ENCODE peak calls at places on chromosomes 11 and 22, in four cellular contexts. X, K, W and O are unnamed samples.

GRCh38 chr22:33524511-33525270 is 395.6 kb downstream of the LARGE1 start:
- DNase-seq in W (no peak), K (no peak), X (no peak), O (no peak)

GRCh38 chr22:30422481-30423295 is 2.9 kb upstream of the MTFP1 start:
- DNase-seq in K (peak), W (peak), X (peak), O (no peak)

GRCh38 chr11:1153951-1154487 is 3.7 kb upstream of the MUC5AC start:
- DNase-seq in X (peak), K (peak), W (peak), O (peak)

GRCh38 chr11:75815345-75815983 is 454 bp downstream of the UVRAG start:
- DNase-seq in W (no peak), X (no peak), K (no peak), O (no peak)

GRCh38 chr11:61160487-61161189 is 588 bp downstream of the VPS37C start:
- DNase-seq in X (no peak), W (no peak), K (no peak), O (no peak)

GRCh38 chr11:121448431-121448941 is 3.6 kb upstream of the SORL1 start:
- DNase-seq in W (no peak), X (no peak), K (no peak), O (no peak)

GRCh38 chr11:104771782-104772181 is 126.5 kb downstream of the CASP12 start:
- DNase-seq in W (no peak), X (no peak), K (no peak), O (no peak)

GRCh38 chr11:2367266-2368160 is 9.6 kb upstream of the CD81 start:
- DNase-seq in K (no peak), X (no peak), W (no peak), O (no peak)

GRCh38 chr11:94740083-94740974 is 27.8 kb upstream of the AMOTL1 start:
- DNase-seq in W (no peak), K (no peak), X (no peak), O (no peak)

GRCh38 chr22:32760396-32760795 is 41.1 kb upstream of the TIMP3 start:
- DNase-seq in W (no peak), K (no peak), X (no peak), O (no peak)

GRCh38 chr11:87030458-87031054 is 7.2 kb upstream of the TMEM135 start:
- DNase-seq in W (no peak), K (peak), X (no peak), O (no peak)

GRCh38 chr11:70755410-70756158 is 357.3 kb downstream of the CTTN start:
- DNase-seq in X (peak), W (peak), K (peak), O (peak)

GRCh38 chr11:69293819-69294505 is at the start of gene MYEOV:
- DNase-seq in K (peak), W (peak), X (peak), O (peak)

GRCh38 chr22:47190276-47190956 is 428.0 kb downstream of the TBC1D22A start:
- DNase-seq in X (no peak), K (no peak), W (no peak), O (no peak)

GRCh38 chr11:61969838-61970452 is 2.5 kb upstream of the FTH1 start:
- DNase-seq in K (no peak), X (no peak), W (no peak), O (no peak)

GRCh38 chr11:13110929-13111812 is 102.1 kb downstream of the RASSF10 start:
- DNase-seq in K (no peak), X (peak), W (no peak), O (no peak)

GRCh38 chr11:19869946-19870589 is 157.4 kb downstream of the NAV2 start:
- DNase-seq in W (no peak), K (no peak), X (no peak), O (no peak)

GRCh38 chr11:19868281-19868821 is 155.7 kb downstream of the NAV2 start:
- DNase-seq in K (no peak), X (no peak), W (no peak), O (no peak)

GRCh38 chr11:19869466-19869865 is 156.8 kb downstream of the NAV2 start:
- DNase-seq in K (no peak), X (no peak), W (no peak), O (no peak)

GRCh38 chr11:19867064-19867463 is 154.4 kb downstream of the NAV2 start:
- DNase-seq in W (no peak), K (no peak), X (no peak), O (no peak)

DNA sequence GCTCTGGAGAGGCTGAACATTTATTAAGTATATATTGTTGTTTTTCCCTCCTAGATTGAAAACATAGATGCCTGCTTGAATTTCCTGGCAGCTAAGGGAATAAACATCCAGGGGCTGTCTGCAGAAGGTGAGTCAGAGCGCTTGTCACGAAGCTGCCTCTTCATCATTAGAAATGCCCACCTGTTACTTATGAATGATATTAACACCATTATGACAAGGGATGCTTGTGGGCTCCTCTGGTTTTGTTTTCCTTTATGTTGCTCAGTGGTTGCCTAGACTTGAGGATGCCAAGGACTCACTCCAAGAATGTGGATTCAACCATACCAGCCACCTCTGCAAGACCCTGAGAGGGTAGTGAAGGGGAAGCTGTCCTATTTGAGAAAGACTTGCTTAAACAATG is 156.2 kb downstream of the NAV2 start:
- DNase-seq in X (no peak), K (no peak), W (no peak), O (no peak)
- TF ChIP-seq SIN3A in X (no peak), K (no peak), W (no peak), O (no peak)

GRCh38 chr11:66543263-66544107 is 2.4 kb downstream of the ZDHHC24 start:
- DNase-seq in X (no peak), K (no peak), W (no peak), O (no peak)
- TF ChIP-seq CTCF in X (no peak), K (no peak), W (no peak), O (no peak)

GRCh38 chr22:39900306-39901227 is at the start of gene GRAP2:
- DNase-seq in W (no peak), K (no peak), X (peak), O (no peak)
- TF ChIP-seq TCF7L2 in W (no peak), K (no peak), X (no peak), O (no peak)

GRCh38 chr11:126840201-126840886 is 160.2 kb downstream of the KIRREL3 start:
- DNase-seq in W (no peak), X (no peak), K (no peak), O (no peak)

GRCh38 chr11:126839496-126839895 is 161.1 kb downstream of the KIRREL3 start:
- DNase-seq in K (no peak), W (no peak), X (peak), O (no peak)

GRCh38 chr11:126840975-126841374 is 159.6 kb downstream of the KIRREL3 start:
- DNase-seq in W (no peak), K (no peak), X (no peak), O (no peak)

GRCh38 chr11:126837581-126837980 is 163.0 kb downstream of the KIRREL3 start:
- DNase-seq in W (no peak), K (no peak), X (no peak), O (no peak)

DNA sequence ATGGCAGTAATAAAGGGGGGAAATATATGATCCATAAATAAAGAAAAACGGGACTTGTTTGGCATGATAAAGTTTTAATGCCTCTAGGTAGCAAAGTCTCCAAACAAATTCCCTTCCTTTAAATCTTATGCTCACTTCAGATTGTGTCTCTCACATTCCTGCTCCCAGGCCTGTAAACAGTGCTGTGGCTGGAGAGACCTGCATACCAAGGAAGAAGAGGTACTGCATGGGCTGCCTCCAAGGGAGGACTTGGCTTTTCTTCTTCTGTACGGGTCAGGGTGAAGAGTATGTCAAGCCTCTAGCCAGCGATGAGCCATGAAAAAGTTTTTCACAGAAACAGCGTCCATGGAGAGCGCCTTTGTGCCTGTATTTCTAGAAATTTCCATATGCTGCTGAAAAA is 161.8 kb downstream of the KIRREL3 start:
- DNase-seq in W (no peak), K (no peak), X (no peak), O (no peak)
- TF ChIP-seq SIN3A in W (no peak), K (no peak), X (no peak), O (no peak)

DNA sequence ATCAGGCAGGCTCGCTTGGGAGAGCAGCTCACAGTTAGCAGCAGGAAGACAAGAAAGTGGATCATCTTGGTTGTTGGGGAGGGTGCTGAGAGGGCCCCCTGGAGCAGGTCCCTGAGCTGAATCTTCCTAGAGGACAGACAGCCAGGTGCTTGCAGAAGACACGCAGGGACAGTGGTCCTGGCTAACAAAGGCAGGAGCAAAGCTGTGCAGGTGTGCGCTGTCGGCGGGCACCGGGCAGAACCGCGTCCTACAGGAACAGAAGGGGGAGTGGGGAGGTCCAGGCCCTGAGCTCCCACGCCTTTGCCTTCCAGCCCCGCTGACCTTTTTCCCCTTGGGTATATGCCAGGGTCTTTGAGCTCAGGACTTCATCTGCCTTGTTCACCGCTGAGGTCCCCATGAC is 30.1 kb upstream of the PARVB start:
- DNase-seq in X (no peak), W (no peak), K (no peak), O (no peak)
- TF ChIP-seq CTCF in X (no peak), W (no peak), K (no peak), O (no peak)

GRCh38 chr22:37806409-37807338 is 1.1 kb upstream of the GCAT start:
- DNase-seq in X (peak), W (no peak), K (peak), O (no peak)

GRCh38 chr22:37808294-37808657 is 542 bp downstream of the GCAT start:
- DNase-seq in X (no peak), K (no peak), W (no peak), O (no peak)

GRCh38 chr22:37809672-37810333 is 2.1 kb downstream of the GCAT start:
- DNase-seq in K (no peak), X (no peak), W (no peak), O (no peak)

GRCh38 chr22:37805878-37806277 is 1.9 kb upstream of the GCAT start:
- DNase-seq in K (no peak), X (no peak), W (no peak), O (no peak)

GRCh38 chr22:37807410-37808293 is at the start of gene GCAT:
- DNase-seq in K (peak), X (peak), W (peak), O (peak)
- TF ChIP-seq TCF7L2 in K (no peak), X (no peak), W (peak), O (peak)